ENCODE peak calls at places on chromosomes 6 and 20, in five cellular contexts. B is HepG2, E is HCT116, Z is K562, Q is H1. H is an unnamed sample.

GRCh38 chr6:161748535-161749386 is 474.9 kb upstream of the AGPAT4 start:
- DNase-seq in Z (peak), E (peak), Q (peak), B (peak), H (peak)

GRCh38 chr6:63582579-63583231 is 10.4 kb downstream of the LOC128125822 start:
- DNase-seq in B (no peak), Q (no peak), Z (no peak), E (no peak), H (no peak)

GRCh38 chr20:57965441-57965840 is 255.6 kb upstream of the PMEPA1 start:
- DNase-seq in Q (no peak), B (no peak), E (no peak), Z (no peak), H (no peak)

GRCh38 chr6:54935739-54936138 is 89.2 kb downstream of the FAM83B start:
- DNase-seq in Z (no peak), E (peak), Q (no peak), B (no peak), H (no peak)

GRCh38 chr6:168441434-168442391 is 729 bp downstream of the SMOC2 start:
- DNase-seq in Z (no peak), Q (no peak), E (no peak), B (no peak), H (no peak)

GRCh38 chr6:89681983-89682564 is 43.5 kb upstream of the LYRM2 start:
- DNase-seq in Z (no peak), B (no peak), Q (no peak), E (no peak), H (no peak)

GRCh38 chr6:68638225-68638900 is 3.3 kb downstream of the ADGRB3 start:
- DNase-seq in Z (no peak), E (no peak), B (peak), Q (no peak), H (peak)

GRCh38 chr6:45044510-45045252 is 283.4 kb upstream of the RUNX2 start:
- DNase-seq in Z (no peak), E (no peak), Q (no peak), B (no peak), H (no peak)

GRCh38 chr6:11218827-11219826 is 13.3 kb downstream of the NEDD9 start:
- DNase-seq in E (no peak), Z (no peak), Q (no peak), B (peak), H (no peak)

GRCh38 chr6:143745160-143746133 is 67.7 kb downstream of the PHACTR2 start:
- DNase-seq in B (peak), Q (no peak), Z (no peak), E (peak), H (peak)

GRCh38 chr6:43246301-43247114 is 3.2 kb downstream of the TTBK1 start:
- DNase-seq in B (peak), E (peak), Q (peak), Z (peak), H (peak)

GRCh38 chr20:23530937-23531567 is 37.2 kb downstream of the CST9L start:
- DNase-seq in E (no peak), Q (no peak), B (no peak), Z (no peak), H (no peak)

DNA sequence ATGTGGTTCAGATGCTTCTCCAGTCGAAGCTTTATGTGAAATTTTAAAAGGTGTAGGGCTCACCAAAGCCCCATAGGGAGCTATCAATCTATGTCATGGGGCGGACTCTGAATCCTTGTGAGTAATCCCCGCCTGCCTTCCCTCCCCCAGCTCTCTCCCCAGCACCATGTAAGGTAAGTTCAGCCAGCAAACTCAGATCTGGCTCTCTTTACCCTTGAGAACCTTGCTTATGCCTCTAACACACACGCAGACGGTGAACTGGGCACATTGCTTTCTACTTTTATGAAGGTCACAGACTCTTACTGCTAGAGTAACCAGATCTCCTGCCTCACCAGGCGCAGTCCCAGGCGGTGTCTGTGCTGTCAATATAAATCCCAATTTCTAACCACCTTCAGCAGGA is 82.6 kb upstream of the CNKSR3 start:
- DNase-seq in B (peak), E (no peak), Q (no peak), Z (peak), H (no peak)
- TF ChIP-seq JUND in B (no peak), E (no peak), Q (no peak), Z (peak), H (no peak)

GRCh38 chr6:145530454-145530853 is 204.9 kb downstream of the EPM2A start:
- DNase-seq in B (no peak), Q (no peak), E (no peak), Z (no peak), H (no peak)
- TF ChIP-seq JUND in B (no peak), Q (no peak), E (no peak), Z (no peak), H (no peak)

DNA sequence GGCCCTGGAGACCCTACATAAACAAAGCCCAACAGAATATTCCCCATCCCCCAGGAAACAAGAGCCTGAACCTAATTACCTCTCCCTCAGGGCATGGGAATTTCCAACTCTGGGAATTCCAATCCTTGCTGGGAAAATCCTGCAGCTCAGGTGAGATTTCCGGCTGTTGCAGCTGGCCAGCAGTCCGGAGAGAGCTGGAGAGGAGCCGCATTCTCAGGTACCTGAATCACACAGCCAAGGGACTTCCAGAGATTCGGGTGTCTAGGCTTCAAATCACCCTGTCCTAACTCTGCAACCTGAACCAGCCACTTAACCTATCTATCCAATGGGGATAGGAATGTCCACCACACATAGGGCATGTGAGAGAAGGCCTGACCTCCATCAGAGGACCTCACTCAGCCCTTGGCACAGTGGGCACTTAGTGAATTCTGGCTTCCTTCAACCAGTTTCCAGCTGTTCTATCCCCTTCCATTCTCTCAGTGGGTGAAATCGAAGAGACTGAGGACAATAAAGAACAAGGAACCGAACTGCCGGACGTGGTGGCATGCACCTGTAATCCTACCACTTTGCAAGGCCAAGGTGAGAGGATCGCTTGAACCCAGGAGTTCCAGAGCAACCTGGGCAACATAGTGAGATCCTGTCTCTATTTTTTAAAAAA is 3.2 kb downstream of the TNF start:
- DNase-seq in Q (peak), Z (no peak), E (no peak), B (no peak), H (no peak)
- TF ChIP-seq JUND in Q (no peak), Z (no peak), E (no peak), B (no peak), H (no peak)

GRCh38 chr6:29968130-29968529 is 25.8 kb downstream of the HLA-A start:
- DNase-seq in E (peak), Q (no peak), Z (no peak), B (peak), H (no peak)
- TF ChIP-seq JUND in E (peak), Q (no peak), Z (no peak), B (no peak), H (no peak)

GRCh38 chr6:47727391-47727790 is 29.0 kb downstream of the ADGRF4 start:
- DNase-seq in E (no peak), B (no peak), Z (no peak), Q (no peak), H (no peak)
- TF ChIP-seq JUND in E (no peak), B (no peak), Z (no peak), Q (no peak), H (no peak)

GRCh38 chr6:137821486-137821885 is 45.6 kb upstream of the TNFAIP3 start:
- DNase-seq in B (no peak), Z (no peak), E (no peak), Q (no peak), H (no peak)
- TF ChIP-seq JUND in B (no peak), Z (no peak), E (no peak), Q (no peak), H (no peak)

DNA sequence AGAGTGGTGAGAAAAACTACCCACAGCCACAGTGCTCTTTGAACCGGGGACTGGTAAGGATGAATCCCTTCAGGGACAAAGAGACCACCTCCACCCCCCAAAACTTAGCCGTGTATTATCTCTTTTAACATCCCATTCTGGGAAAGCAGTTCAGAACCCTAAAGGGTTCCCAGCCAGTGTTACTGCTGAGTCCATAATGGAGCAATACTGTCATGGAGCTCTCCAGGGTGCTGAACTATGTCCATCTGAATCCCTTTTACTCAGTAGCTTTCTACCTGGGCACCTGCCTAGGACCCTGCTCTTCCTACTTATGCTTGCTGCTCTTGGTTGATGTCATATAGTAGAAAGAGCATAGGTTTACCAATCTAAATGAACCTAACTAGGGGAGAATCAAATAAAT is 22.2 kb upstream of the SAYSD1 start:
- DNase-seq in Q (no peak), B (peak), Z (peak), E (no peak), H (peak)
- TF ChIP-seq JUND in Q (no peak), B (no peak), Z (no peak), E (no peak), H (no peak)

DNA sequence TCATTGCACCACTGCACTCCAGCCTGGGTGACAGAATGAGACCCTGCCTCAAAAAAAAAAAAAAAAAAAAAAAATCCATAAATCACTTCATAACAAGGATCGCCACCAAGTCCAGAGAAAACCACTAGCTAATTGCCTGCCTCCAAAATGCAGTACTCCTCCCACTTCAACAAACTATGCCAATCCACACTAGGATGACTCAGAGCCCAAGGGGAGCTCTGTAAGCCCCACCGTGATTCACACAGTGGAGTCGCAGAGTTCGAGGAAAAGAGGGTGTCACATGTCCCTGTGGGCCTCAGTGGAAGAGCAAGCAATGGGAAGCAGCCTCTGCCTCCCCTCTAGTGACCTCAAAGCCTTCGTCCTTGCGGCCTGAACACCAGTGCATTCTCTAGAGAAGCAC is 9.1 kb downstream of the SNHG17 start:
- DNase-seq in B (peak), Q (no peak), E (no peak), Z (no peak), H (no peak)
- TF ChIP-seq JUND in B (no peak), Q (no peak), E (no peak), Z (peak), H (no peak)

GRCh38 chr20:11267131-11267761 is 593.4 kb upstream of the JAG1 start:
- DNase-seq in B (peak), Z (peak), Q (peak), E (peak), H (no peak)
- TF ChIP-seq JUND in B (peak), Z (peak), Q (peak), E (peak), H (no peak)

H was measured in T47D.